ENCODE peak calls at places on chromosomes 3 and 15, in five cellular contexts. G is DMS 273 treated with DMSO at 0.1 percent for 48 hours, B is GF-D8, M is activated gamma-delta T cell treated with Interleukin-2 at 50 U/mL for 16 hours, L is cardiac fibroblast. K is an unnamed sample.

GRCh38 chr3:197428961-197429360 is 126.8 kb downstream of the BDH1 start:
- DNase-seq in G (no peak), B (no peak), M (no peak), L (no peak), K (peak; percentile 21)

GRCh38 chr3:128504957-128505730 is 12.1 kb upstream of the GATA2 start:
- DNase-seq in G (no peak), B (no peak), M (no peak), L (no peak), K (no peak)

GRCh38 chr15:37931868-37932267 is 2.6 kb upstream of the TMCO5A start:
- DNase-seq in G (no peak), B (no peak), M (no peak), L (peak; percentile 27), K (peak; percentile 28)

GRCh38 chr15:59933607-59934006 is 70.5 kb upstream of the FOXB1 start:
- DNase-seq in G (no peak), B (no peak), M (no peak), L (no peak), K (peak; percentile 16)

GRCh38 chr3:33437556-33438283 is 2.5 kb downstream of the UBP1 start:
- DNase-seq in G (no peak), B (no peak), M (no peak), L (peak; percentile 71), K (peak; percentile 86)

GRCh38 chr3:124398594-124398993 is 331.7 kb upstream of the UMPS start:
- DNase-seq in G (no peak), B (no peak), M (no peak), L (no peak), K (no peak)

GRCh38 chr3:117510396-117510795 is 800.8 kb downstream of the TUSC7 start:
- DNase-seq in G (no peak), B (no peak), M (no peak), L (no peak), K (peak; percentile 5)

GRCh38 chr3:186070996-186071395 is 37.9 kb downstream of the ETV5 start:
- DNase-seq in G (no peak), B (no peak), M (no peak), L (no peak), K (peak; percentile 22)

GRCh38 chr3:112376996-112377395 is 44.0 kb downstream of the CD200 start:
- DNase-seq in G (no peak), B (peak; percentile 26), M (no peak), L (peak; percentile 77), K (peak; percentile 92)

K was measured in iris pigment epithelial cell.